ENCODE peak calls at places on chromosomes 5 and 9, in four cellular contexts. Q is fibroblast of pulmonary artery, U is foreskin fibroblast, C is PC-3. I is an unnamed sample.

GRCh38 chr5:159917919-159918487 is 1.7 kb downstream of the ADRA1B start:
- DNase-seq in Q (no peak), U (peak; percentile 38), C (no peak), I (no peak)

GRCh38 chr9:107711528-107711927 is 222.0 kb upstream of the KLF4 start:
- DNase-seq in Q (peak; percentile 94), U (peak; percentile 98), C (peak; percentile 97), I (peak; percentile 100)

GRCh38 chr5:114910727-114911126 is 259.0 kb downstream of the TRIM36 start:
- DNase-seq in Q (no peak), U (no peak), C (no peak), I (no peak)

GRCh38 chr5:66356011-66356565 is 212.0 kb downstream of the SREK1 start:
- DNase-seq in Q (peak; percentile 17), U (peak; percentile 29), C (no peak), I (no peak)

GRCh38 chr5:84599964-84600363 is 215.3 kb upstream of the EDIL3 start:
- DNase-seq in Q (no peak), U (no peak), C (no peak), I (no peak)

GRCh38 chr9:136886610-136887597 is 588 bp downstream of the TRAF2 start:
- DNase-seq in Q (no peak), U (peak; percentile 50), C (no peak), I (no peak)

GRCh38 chr5:143372187-143372829 is 31.2 kb downstream of the NR3C1 start:
- DNase-seq in Q (peak; percentile 31), U (peak; percentile 76), C (peak; percentile 70), I (no peak)

GRCh38 chr5:64635056-64635686 is 55.1 kb upstream of the SHISAL2B start:
- DNase-seq in Q (peak; percentile 68), U (peak; percentile 65), C (peak; percentile 54), I (peak; percentile 29)

GRCh38 chr5:8013951-8014844 is 145.2 kb downstream of the MTRR start:
- DNase-seq in Q (no peak), U (no peak), C (peak; percentile 34), I (no peak)

GRCh38 chr9:38419216-38419615 is 5.0 kb downstream of the IGFBPL1 start:
- DNase-seq in Q (no peak), U (no peak), C (no peak), I (no peak)

GRCh38 chr5:59711316-59711715 is 182.2 kb downstream of the PDE4D start:
- DNase-seq in Q (peak; percentile 59), U (no peak), C (no peak), I (no peak)

GRCh38 chr5:1255081-1255561 is 29.9 kb downstream of the SLC6A18 start:
- DNase-seq in Q (no peak), U (peak; percentile 6), C (no peak), I (no peak)

GRCh38 chr5:66113160-66113559 is 30.9 kb upstream of the SREK1 start:
- DNase-seq in Q (peak; percentile 61), U (peak; percentile 75), C (peak; percentile 62), I (peak; percentile 22)

GRCh38 chr5:17024686-17025180 is 88.6 kb upstream of the MYO10 start:
- DNase-seq in Q (peak; percentile 44), U (peak; percentile 73), C (peak; percentile 77), I (no peak)

GRCh38 chr5:157994906-157995519 is 136.1 kb upstream of the CLINT1 start:
- DNase-seq in Q (peak; percentile 72), U (peak; percentile 61), C (peak; percentile 89), I (no peak)

GRCh38 chr5:138622051-138622450 is 46.9 kb upstream of the HSPA9 start:
- DNase-seq in Q (no peak), U (no peak), C (no peak), I (no peak)

DNA sequence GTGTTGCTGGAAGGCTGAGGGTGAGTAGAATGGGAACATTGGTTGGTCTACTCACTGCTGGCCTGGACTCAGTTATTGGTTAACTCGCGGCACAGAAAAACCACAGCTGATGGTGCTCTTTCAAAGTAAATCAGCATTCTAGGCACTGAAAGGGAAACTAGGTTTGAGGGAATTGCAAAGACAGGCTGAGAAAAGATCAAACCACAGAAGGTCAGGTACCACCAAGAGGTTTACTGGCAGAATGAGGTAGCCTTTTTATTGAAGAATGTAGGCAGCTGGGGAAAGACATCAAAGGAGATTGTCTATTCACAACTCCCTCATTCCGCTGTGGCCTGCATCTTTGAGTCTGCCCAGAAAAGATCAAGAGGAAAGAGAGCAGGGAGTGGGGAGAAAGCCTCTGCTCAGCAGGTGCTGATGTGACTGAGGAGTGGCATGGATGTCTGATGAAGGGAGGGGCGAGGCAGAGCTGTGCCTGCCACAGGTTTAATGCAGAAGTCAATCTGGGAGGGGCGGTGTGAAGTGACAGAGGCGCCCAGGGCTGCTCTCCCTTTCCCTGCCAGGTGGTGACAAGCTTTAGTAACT is 255.5 kb downstream of the MAN2A1 start:
- DNase-seq in Q (no peak), U (no peak), C (no peak), I (no peak)
- H3K4me3 ChIP-seq in Q (no peak overlapping the region), U (no peak overlapping the region), C (no peak overlapping the region), I (no peak overlapping the region)

DNA sequence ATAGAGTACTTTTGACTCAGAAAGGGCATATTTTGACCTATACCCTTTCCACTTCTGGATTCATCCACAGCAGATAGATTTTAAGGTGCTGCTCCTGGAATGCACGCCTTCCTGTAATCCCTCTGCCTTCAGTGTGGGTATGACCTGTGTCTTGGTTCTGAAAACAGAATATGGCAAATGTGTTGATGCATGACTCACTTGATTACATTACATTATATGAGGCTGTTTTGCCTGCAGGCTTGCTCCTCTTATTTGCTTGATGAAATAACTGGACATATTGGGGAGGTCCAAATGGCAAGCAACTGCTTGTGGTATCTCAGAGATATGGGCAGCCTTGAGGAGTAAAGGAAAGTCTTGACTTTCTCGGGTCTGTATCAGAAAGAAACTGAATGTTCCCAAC is 468.6 kb downstream of the CDH18 start:
- DNase-seq in Q (no peak), U (no peak), C (peak; percentile 40), I (no peak)
- H3K4me3 ChIP-seq in Q (no peak overlapping the region), U (no peak overlapping the region), C (no peak overlapping the region), I (no peak overlapping the region)

GRCh38 chr5:60806591-60807243 is 37.4 kb downstream of the ELOVL7 start:
- DNase-seq in Q (no peak), U (no peak), C (no peak), I (no peak)
- H3K4me3 ChIP-seq in Q (no peak overlapping the region), U (no peak overlapping the region), C (no peak overlapping the region), I (no peak overlapping the region)

GRCh38 chr5:173962436-173962835 is 26.5 kb upstream of the C5orf47 start:
- DNase-seq in Q (no peak), U (no peak), C (no peak), I (no peak)

GRCh38 chr5:173963107-173963506 is 25.9 kb upstream of the C5orf47 start:
- DNase-seq in Q (peak; percentile 31), U (peak; percentile 86), C (peak; percentile 88), I (no peak)

GRCh38 chr5:173968154-173968553 is 20.8 kb upstream of the C5orf47 start:
- DNase-seq in Q (no peak), U (no peak), C (no peak), I (no peak)

GRCh38 chr5:173964491-173964890 is 24.5 kb upstream of the C5orf47 start:
- DNase-seq in Q (no peak), U (no peak), C (no peak), I (no peak)

DNA sequence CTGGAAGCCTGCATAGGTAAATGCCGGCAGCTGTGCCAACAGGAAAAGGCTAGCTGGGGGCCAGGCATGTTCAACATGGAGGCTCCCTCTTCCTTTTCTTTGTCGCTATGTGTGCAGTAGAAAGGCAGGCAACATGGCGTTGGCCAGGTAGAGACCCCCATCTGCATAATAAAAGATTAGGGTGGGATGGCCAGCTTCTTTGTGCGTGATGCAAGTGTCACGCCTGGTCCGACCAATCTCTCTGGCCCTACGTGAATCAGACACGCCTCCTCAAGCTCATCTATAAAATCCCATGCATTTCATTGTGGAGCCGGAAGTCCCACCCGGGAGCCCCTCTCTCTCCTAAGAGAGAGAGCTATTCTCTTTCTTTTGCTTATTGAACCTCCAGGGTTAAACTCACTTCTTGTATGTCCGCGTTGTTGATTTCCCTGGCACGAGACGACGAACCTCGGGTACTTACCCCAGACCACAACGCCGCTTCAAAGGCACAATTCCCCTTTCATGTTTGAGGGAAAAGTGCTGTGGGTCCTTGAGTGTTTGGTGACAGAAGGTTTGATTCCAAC is 25.0 kb upstream of the C5orf47 start:
- DNase-seq in Q (no peak), U (peak; percentile 37), C (peak; percentile 44), I (no peak)
- H3K4me3 ChIP-seq in Q (no peak overlapping the region), U (peak overlapping the region; percentile 27), C (peak overlapping the region; percentile 66), I (peak overlapping the region; percentile 26)

GRCh38 chr5:174723979-174724483 is 351 bp upstream of the MSX2 start:
- DNase-seq in Q (peak; percentile 20), U (no peak), C (peak; percentile 14), I (no peak)
- H3K4me3 ChIP-seq in Q (peak overlapping the region; percentile 62), U (peak overlapping the region; percentile 62), C (peak overlapping the region; percentile 81), I (peak overlapping the region; percentile 61)

GRCh38 chr9:22055090-22055489 is 46.0 kb upstream of the CDKN2B start:
- DNase-seq in Q (no peak), U (peak; percentile 33), C (peak; percentile 59), I (no peak)

GRCh38 chr9:22054529-22054928 is 45.4 kb upstream of the CDKN2B start:
- DNase-seq in Q (no peak), U (no peak), C (no peak), I (no peak)

GRCh38 chr9:22053178-22053577 is 44.1 kb upstream of the CDKN2B start:
- DNase-seq in Q (peak; percentile 41), U (peak; percentile 34), C (peak; percentile 23), I (no peak)

GRCh38 chr9:22052376-22052945 is 43.4 kb upstream of the CDKN2B start:
- DNase-seq in Q (peak; percentile 95), U (peak; percentile 95), C (peak; percentile 98), I (peak; percentile 95)

GRCh38 chr9:22054076-22054475 is 45.0 kb upstream of the CDKN2B start:
- DNase-seq in Q (no peak), U (no peak), C (no peak), I (no peak)
- H3K4me3 ChIP-seq in Q (no peak overlapping the region), U (no peak overlapping the region), C (no peak overlapping the region), I (no peak overlapping the region)

I was measured in HFF-Myc.